ENCODE peak calls at places on chromosomes 11 and 22, in ten cellular contexts. B is Peyer's patch; T is stomach; Y is tibial nerve; F is right cardiac atrium; X is IMR-90; O is thoracic aorta; A is fibroblast of lung; C is CD8-positive, alpha-beta memory T cell; J is body of pancreas. P is an unnamed sample. For H3K27me3, the result is how much of the 10 kb centered on the place peaks cover.

GRCh38 chr11:128196235-128196634 is 391.1 kb downstream of the ETS1 start:
- DNase-seq in B (no peak), T (no peak), Y (no peak), F (no peak), X (no peak), O (no peak), A (peak), C (no peak), J (no peak), P (no peak)

GRCh38 chr11:69054397-69055211 is 5.9 kb downstream of the TPCN2 start:
- DNase-seq in B (no peak), T (no peak), Y (no peak), F (no peak), X (no peak), O (no peak), A (no peak), C (no peak), J (no peak), P (no peak)

GRCh38 chr11:69658606-69659450 is 16.3 kb downstream of the LTO1 start:
- DNase-seq in B (peak), T (no peak), Y (no peak), F (peak), X (peak), O (no peak), A (no peak), C (no peak), J (no peak), P (no peak)

GRCh38 chr11:74696932-74697687 is 34.1 kb downstream of the CHRDL2 start:
- DNase-seq in B (peak), T (peak), Y (peak), F (peak), X (peak), O (peak), A (peak), C (no peak), J (peak), P (no peak)

GRCh38 chr11:65298655-65299179 is 15.9 kb upstream of the CDC42EP2 start:
- DNase-seq in B (no peak), T (no peak), Y (peak), F (peak), X (peak), O (no peak), A (peak), C (no peak), J (no peak), P (no peak)

GRCh38 chr11:132471491-132471890 is 1060.8 kb downstream of the OPCML start:
- DNase-seq in B (no peak), T (no peak), Y (no peak), F (no peak), X (no peak), O (no peak), A (no peak), C (no peak), J (no peak), P (no peak)

GRCh38 chr11:117057727-117058126 is 40.5 kb downstream of the SIK3 start:
- DNase-seq in B (no peak), T (no peak), Y (no peak), F (no peak), X (no peak), O (no peak), A (no peak), C (no peak), J (no peak), P (no peak)

GRCh38 chr11:47466701-47467250 is 17.8 kb upstream of the RAPSN start:
- DNase-seq in B (peak), T (peak), Y (no peak), F (peak), X (no peak), O (no peak), A (peak), C (no peak), J (peak), P (no peak)

GRCh38 chr11:109993786-109994185 is 99.4 kb upstream of the ZC3H12C start:
- DNase-seq in B (no peak), T (no peak), Y (no peak), F (no peak), X (peak), O (no peak), A (no peak), C (no peak), J (no peak), P (no peak)

GRCh38 chr22:42945736-42946135 is 69.2 kb downstream of the PACSIN2 start:
- DNase-seq in B (no peak), T (no peak), Y (no peak), F (no peak), X (no peak), O (no peak), A (no peak), C (no peak), J (no peak), P (no peak)

GRCh38 chr11:45288395-45288794 is 2.3 kb upstream of the SYT13 start:
- DNase-seq in B (no peak), T (no peak), Y (no peak), F (no peak), X (no peak), O (no peak), A (no peak), C (no peak), J (no peak), P (no peak)
- H3K27me3 ChIP-seq in B (under half), T (under half), Y (under half), F (under half), X (half or more), O (under half), A (under half), C (under half), J (under half), P (under half)

DNA sequence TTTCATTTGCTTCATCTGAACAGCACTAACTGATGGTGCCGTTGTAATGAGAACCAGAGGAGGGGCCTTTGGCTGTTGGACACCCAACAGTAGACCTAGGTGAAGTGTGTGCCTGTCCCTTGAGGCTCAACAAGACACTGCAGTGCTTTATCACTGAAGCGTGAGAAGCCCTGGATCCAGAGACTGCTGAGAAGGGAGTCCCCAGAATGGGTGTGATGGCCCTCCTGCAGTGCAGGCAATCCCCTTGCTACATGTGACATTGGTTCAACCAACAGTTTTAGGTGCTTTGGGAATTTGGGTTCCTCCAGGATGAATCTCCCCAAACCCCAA is 125.6 kb downstream of the BRD1 start:
- DNase-seq in B (no peak), T (no peak), Y (no peak), F (no peak), X (no peak), O (no peak), A (no peak), C (no peak), J (no peak), P (no peak)
- H3K27ac ChIP-seq in B (no peak), T (no peak), Y (no peak), F (no peak), X (no peak), O (no peak), A (no peak), C (no peak), J (no peak), P (no peak)

GRCh38 chr22:19731736-19732135 is 8.4 kb downstream of the GP1BB start:
- DNase-seq in B (no peak), T (no peak), Y (no peak), F (no peak), X (no peak), O (no peak), A (no peak), C (no peak), J (no peak), P (no peak)

GRCh38 chr22:19729507-19729906 is 6.2 kb downstream of the GP1BB start:
- DNase-seq in B (no peak), T (no peak), Y (no peak), F (no peak), X (no peak), O (no peak), A (no peak), C (no peak), J (no peak), P (no peak)

GRCh38 chr22:19731361-19731725 is 8.0 kb downstream of the GP1BB start:
- DNase-seq in B (no peak), T (no peak), Y (no peak), F (no peak), X (no peak), O (no peak), A (no peak), C (no peak), J (no peak), P (no peak)

GRCh38 chr22:19730141-19730661 is 6.9 kb downstream of the GP1BB start:
- DNase-seq in B (no peak), T (no peak), Y (no peak), F (no peak), X (no peak), O (no peak), A (no peak), C (no peak), J (no peak), P (no peak)

DNA sequence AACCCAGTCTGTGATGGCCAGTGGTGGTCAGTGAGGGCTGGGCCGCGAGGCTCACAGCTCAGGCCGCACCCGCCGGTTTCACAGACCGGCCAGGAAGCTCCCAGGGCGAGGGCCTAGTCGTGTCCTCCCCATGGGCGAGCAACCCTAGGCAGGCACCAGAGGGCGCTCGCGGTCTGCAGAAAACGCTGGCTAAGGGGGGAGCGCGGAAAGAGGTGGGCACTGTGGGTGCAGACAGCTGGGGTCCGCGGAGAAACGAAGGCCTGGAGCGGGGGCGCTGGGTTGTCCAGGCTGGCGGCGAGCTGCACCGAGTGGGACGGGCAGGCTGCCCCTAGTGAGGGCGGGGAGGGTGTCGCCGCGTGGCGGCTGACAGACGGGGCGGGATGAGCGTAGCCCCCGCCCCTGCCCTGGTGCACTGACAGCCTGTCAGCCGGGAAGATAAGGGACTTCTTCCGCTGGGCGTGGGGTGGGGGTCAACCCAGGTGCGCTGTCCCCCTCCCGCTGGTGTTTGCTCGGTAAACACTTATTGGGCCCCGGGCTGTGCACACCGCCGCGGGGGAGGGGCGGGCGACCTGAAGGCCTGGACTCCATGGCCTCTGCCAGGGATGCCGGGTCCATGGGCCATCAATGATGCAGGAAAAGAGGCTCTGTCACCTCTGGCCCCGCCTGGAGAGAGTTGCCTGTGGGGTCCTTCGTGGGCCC is 7.5 kb downstream of the GP1BB start:
- DNase-seq in B (peak), T (peak), Y (peak), F (peak), X (peak), O (peak), A (peak), C (peak), J (peak), P (peak)
- H3K4me3 ChIP-seq in B (peak), T (peak), Y (peak), F (no peak), X (peak), O (peak), A (peak), C (peak), J (no peak), P (peak)

GRCh38 chr11:16603890-16604783 is 134.3 kb upstream of the C11orf58 start:
- DNase-seq in B (peak), T (peak), Y (peak), F (peak), X (peak), O (no peak), A (peak), C (no peak), J (peak), P (no peak)
- H3K27me3 ChIP-seq in B (under half), T (under half), Y (under half), F (under half), X (under half), O (under half), A (under half), C (half or more), J (under half), P (half or more)

GRCh38 chr22:46149493-46149997 is 781 bp upstream of the PPARA start:
- DNase-seq in B (peak), T (peak), Y (peak), F (peak), X (no peak), O (no peak), A (no peak), C (peak), J (peak), P (peak)
- H3K27ac ChIP-seq in B (peak), T (peak), Y (peak), F (peak), X (no peak), O (peak), A (no peak), C (peak), J (peak), P (peak)

GRCh38 chr11:6321356-6321755 is 1.1 kb upstream of the CAVIN3 start:
- DNase-seq in B (no peak), T (no peak), Y (no peak), F (peak), X (no peak), O (no peak), A (no peak), C (no peak), J (no peak), P (no peak)
- H3K4me3 ChIP-seq in B (no peak), T (peak), Y (peak), F (peak), X (no peak), O (peak), A (no peak), C (no peak), J (no peak), P (no peak)